ENCODE peak calls at places on chromosomes 3 and 15, in five cellular contexts. O, M, L, Z and V are unnamed samples.
A peak's percentile ranks its signal among the peaks of the same experiment; 100 is the strongest.

GRCh38 chr15:48414015-48414414 is 82.8 kb downstream of the DUT start:
- DNase-seq in O (no peak), L (no peak), M (peak; percentile 71), Z (no peak), V (no peak)

GRCh38 chr3:152564454-152564853 is 270.5 kb upstream of the P2RY1 start:
- DNase-seq in O (no peak), Z (no peak), M (no peak), L (no peak), V (no peak)

GRCh38 chr3:144036498-144036897 is 64.9 kb downstream of the DIPK2A start:
- DNase-seq in M (no peak), L (no peak), O (no peak), Z (no peak), V (no peak)

GRCh38 chr3:43203022-43203421 is 83.3 kb upstream of the SNRK start:
- DNase-seq in Z (no peak), O (no peak), L (no peak), M (no peak), V (no peak)

GRCh38 chr3:46383946-46384330 is 13.2 kb downstream of the CCR5 start:
- DNase-seq in L (no peak), Z (no peak), O (no peak), M (no peak), V (no peak)

GRCh38 chr3:99172736-99173657 is 271.5 kb upstream of the DCBLD2 start:
- DNase-seq in O (peak; percentile 26), M (peak; percentile 80), Z (peak; percentile 74), L (no peak), V (peak; percentile 68)

GRCh38 chr15:67142142-67143092 is 77.0 kb downstream of the SMAD3 start:
- DNase-seq in O (no peak), L (no peak), Z (no peak), M (peak; percentile 67), V (no peak)

GRCh38 chr3:90055721-90056120 is 948.3 kb downstream of the EPHA3 start:
- DNase-seq in Z (no peak), O (no peak), L (no peak), M (peak; percentile 45), V (no peak)

GRCh38 chr3:162142511-162142910 is 645.9 kb downstream of the OTOL1 start:
- DNase-seq in O (no peak), L (no peak), M (peak; percentile 70), Z (no peak), V (no peak)

GRCh38 chr3:138845071-138845685 is 10.4 kb upstream of the PIK3CB start:
- DNase-seq in L (no peak), O (no peak), Z (peak; percentile 63), M (no peak), V (no peak)

GRCh38 chr3:108471346-108471935 is 39.0 kb downstream of the MYH15 start:
- DNase-seq in O (no peak), L (no peak), Z (no peak), M (no peak), V (no peak)

GRCh38 chr3:31462050-31462569 is 70.6 kb upstream of the STT3B start:
- DNase-seq in M (peak; percentile 51), O (no peak), L (no peak), Z (no peak), V (no peak)

GRCh38 chr3:71868891-71869290 is 83.9 kb upstream of the PROK2 start:
- DNase-seq in O (no peak), M (no peak), Z (no peak), L (no peak), V (no peak)

GRCh38 chr3:13451301-13451673 is 28.8 kb upstream of the HDAC11 start:
- DNase-seq in Z (peak; percentile 47), O (no peak), L (no peak), M (no peak), V (no peak)

DNA sequence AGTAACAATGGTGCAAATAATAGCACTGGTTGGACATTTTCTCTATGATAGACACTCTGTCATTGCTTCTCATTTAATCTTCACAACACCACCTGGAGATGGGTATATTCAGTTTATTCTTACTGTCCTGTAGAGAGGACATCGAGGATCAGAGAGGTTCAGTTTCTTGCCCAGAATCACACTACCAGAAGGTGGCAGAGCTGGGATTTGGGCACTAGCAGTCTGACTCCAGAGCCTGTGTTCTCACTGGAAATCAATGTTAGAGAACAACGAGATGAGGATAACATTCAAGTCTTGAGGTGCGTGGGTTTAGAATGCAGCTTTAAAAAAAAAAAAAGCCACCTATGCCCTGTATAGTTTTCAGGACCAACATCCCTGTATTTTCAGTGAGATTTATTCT is 127.8 kb downstream of the SYNPR start:
- DNase-seq in M (no peak), L (no peak), Z (no peak), O (no peak), V (no peak)
- TF ChIP-seq CTCF in M (no peak), L (no peak), Z (peak; percentile 40), O (no peak), V (no peak)

DNA sequence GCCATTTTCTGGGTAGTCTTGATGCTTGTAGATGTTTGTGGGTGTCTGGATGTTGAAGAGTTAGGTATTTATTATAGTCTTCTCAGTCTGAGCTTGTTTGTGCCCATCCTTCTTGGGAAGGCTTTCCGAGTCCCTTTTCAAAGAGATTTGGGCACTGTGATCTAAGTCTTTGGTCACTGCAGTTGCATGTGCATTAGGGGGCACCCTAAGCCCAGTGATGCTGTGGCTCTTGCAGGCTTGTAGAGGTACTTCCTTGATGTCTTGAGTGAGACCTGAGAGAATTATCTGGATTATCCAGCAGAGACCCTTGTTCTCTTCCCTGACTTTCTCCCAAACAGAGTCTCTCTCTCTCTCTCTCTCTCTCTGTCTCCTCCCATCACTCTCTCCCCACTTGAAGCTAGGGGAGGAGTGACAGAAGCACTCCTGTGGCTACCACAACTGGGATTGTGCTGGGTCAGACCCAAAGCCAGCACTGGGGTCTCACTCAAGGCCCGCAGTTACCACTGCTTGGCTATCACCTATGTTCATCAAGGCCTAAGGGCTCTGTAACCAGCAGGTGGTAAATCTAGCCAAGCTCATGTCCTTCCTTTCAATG is 68.5 kb downstream of the TMCO5A start:
- DNase-seq in M (peak; percentile 75), Z (peak; percentile 79), O (no peak), L (no peak), V (peak; percentile 26)
- TF ChIP-seq CTCF in M (peak; percentile 90), Z (peak; percentile 85), O (peak; percentile 39), L (peak; percentile 75), V (no peak)

DNA sequence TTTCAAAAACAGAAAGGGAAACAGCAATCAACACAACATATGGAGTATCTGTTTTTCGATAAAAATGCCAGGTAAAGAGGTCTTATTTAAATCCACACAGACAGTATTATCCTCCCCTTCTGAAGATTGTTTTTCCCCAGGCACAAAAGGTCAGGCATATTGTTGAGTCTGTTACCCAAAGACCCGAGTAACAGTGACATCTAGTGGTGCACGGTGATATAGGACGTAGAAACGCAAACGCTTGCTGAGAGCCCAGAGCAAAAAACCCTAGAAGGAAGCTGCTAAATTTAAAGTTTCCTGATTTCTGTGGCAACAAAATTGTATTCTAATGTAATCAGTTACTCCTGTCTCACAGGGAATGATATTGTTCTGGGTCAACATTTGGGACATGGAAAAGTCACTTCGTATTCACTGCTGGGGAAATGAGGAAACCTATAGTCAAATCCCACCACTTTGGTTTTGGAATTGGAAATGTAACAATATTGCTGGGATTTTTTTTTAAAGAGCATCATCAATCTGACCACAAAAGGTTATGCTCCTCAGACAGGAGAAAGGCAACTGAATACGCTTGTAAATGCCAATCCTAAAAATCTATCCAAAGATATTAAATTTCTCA is 312.7 kb upstream of the CCDC54 start:
- DNase-seq in M (peak; percentile 85), Z (peak; percentile 66), L (peak; percentile 60), O (peak; percentile 62), V (peak; percentile 72)
- TF ChIP-seq CTCF in M (peak; percentile 83), Z (peak; percentile 93), L (peak; percentile 91), O (peak; percentile 87), V (peak; percentile 85)

DNA sequence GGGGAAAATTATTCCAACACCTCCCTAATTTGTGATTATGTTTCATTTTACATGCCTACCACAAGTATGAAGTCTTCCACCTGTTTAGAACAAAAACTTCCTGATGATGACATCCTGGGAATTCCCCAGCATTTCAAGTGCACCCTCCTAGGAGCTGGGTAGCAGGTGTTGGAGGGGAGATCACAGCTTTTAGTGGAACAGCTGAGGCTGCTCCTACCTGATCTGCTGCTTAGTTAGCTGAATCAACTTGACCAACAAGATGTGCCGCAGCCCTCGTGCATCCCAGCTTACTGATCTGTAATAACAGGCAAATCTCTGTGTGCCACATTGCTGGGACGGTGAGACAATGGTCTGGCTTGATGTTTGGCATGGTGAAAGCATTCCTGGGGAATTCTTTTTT is 29.7 kb downstream of the TRAK1 start:
- DNase-seq in Z (no peak), M (peak; percentile 46), L (no peak), O (no peak), V (no peak)
- TF ChIP-seq CTCF in Z (no peak), M (no peak), L (no peak), O (no peak), V (no peak)

DNA sequence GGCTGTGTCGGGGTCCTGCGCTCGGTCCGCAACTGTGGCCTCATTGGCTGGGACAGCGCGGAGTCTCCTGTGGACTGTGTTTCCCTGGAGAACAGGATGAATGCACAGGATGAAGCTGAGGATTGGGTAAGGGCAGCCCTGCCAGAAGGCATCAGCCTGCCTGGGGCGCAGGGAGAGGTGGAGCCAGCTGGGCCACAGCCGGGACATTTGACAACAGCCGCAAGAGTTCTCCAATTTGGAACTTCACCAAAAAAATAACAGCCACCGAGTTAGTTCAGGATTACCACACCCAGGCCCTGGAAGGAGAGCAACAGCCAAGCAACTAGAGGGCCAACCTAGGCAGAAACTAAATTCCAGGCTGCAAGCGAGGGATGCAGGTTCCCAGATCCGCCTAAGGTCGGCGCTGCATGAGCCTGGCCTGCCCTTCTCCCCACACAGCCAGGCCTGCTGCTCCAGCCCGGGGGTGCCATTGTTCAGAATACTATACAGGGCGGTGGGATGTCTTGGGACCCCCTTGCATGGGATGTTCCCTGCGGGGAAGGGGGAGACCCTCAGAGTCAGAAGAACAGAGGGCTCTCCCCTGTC is 229.3 kb downstream of the OCA2 start:
- DNase-seq in O (no peak), L (no peak), M (no peak), Z (no peak), V (no peak)
- TF ChIP-seq CTCF in O (no peak), L (no peak), M (no peak), Z (no peak), V (no peak)